ENCODE peak calls at places on chromosomes 3 and 15, in ten cellular contexts. J is CD4-positive, CD25-positive, alpha-beta regulatory T cell; Y is adrenal gland; K is Peyer's patch; B is dorsolateral prefrontal cortex; O is lower lobe of right lung; M is CD8-positive, alpha-beta T cell; L is uterus; T is right lobe of liver; Z is body of pancreas. U is an unnamed sample. For H3K27me3, the result is how much of the 10 kb centered on the place peaks cover.

GRCh38 chr15:63238796-63239195 is 38.6 kb upstream of the APH1B start:
- DNase-seq in T (no peak), Y (no peak), Z (no peak), L (no peak), B (no peak), M (no peak), O (no peak), J (no peak), K (no peak), U (no peak)

GRCh38 chr3:161221881-161222600 is 930 bp downstream of the NMD3 start:
- DNase-seq in Z (peak), J (no peak), L (no peak), T (no peak), M (no peak), Y (peak), K (no peak), B (no peak), O (peak), U (peak)

GRCh38 chr3:40237892-40238571 is 71.5 kb upstream of the EIF1B start:
- DNase-seq in L (no peak), K (no peak), Z (no peak), M (no peak), O (no peak), T (no peak), Y (no peak), J (no peak), B (peak), U (peak)

GRCh38 chr3:9649791-9650521 is 651 bp downstream of the MTMR14 start:
- DNase-seq in M (no peak), Y (no peak), Z (no peak), L (no peak), O (no peak), T (no peak), B (no peak), J (no peak), K (no peak), U (no peak)

GRCh38 chr3:65945480-65945879 is 93.2 kb downstream of the MAGI1 start:
- DNase-seq in M (no peak), J (no peak), Z (no peak), Y (no peak), L (no peak), K (no peak), O (no peak), B (no peak), T (no peak), U (no peak)

GRCh38 chr15:42353061-42353460 is 6.2 kb upstream of the CAPN3 start:
- DNase-seq in Y (no peak), L (no peak), T (no peak), B (no peak), J (no peak), K (no peak), M (no peak), Z (no peak), O (no peak), U (no peak)

GRCh38 chr15:99421172-99421656 is 144.6 kb upstream of the MEF2A start:
- DNase-seq in K (no peak), T (no peak), O (no peak), J (no peak), M (peak), Z (peak), L (no peak), B (no peak), Y (peak), U (peak)

GRCh38 chr3:150995510-150995909 is 23.0 kb upstream of the CLRN1 start:
- DNase-seq in Y (no peak), K (no peak), B (no peak), M (no peak), T (no peak), Z (no peak), L (no peak), O (no peak), J (no peak), U (no peak)

GRCh38 chr15:37125143-37125542 is 24.8 kb upstream of the MEIS2 start:
- DNase-seq in B (no peak), J (no peak), M (no peak), Z (no peak), L (no peak), Y (no peak), T (no peak), K (no peak), O (no peak), U (no peak)

DNA sequence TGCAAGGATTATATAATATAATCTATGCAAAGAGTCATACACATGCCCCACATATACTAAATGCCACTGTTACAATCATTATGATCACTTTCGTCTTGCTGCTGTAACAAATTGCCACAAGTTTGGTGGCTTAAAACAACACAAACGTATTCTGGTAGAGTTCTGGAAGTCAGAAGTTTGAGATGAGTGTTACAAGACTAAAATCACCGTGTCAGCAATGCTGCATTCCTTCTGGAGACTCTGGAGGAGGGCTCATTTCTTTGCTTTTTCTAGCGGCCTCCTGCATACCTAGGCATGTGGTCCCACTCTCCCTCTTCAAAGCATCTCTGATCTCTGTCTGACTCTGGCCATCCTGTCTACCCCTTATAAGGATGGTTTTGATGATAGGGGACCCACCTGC is 1.4 kb upstream of the CCDC174 start:
- DNase-seq in L (no peak), T (no peak), J (no peak), K (no peak), O (no peak), M (no peak), Y (no peak), Z (no peak), B (no peak), U (no peak)
- H3K4me3 ChIP-seq in L (no peak), T (no peak), J (peak), K (no peak), O (no peak), M (peak), Y (no peak), Z (no peak), B (peak), U (peak)

GRCh38 chr3:51355891-51356578 is 29.1 kb upstream of the MANF start:
- DNase-seq in J (no peak), O (no peak), T (no peak), Z (no peak), K (no peak), B (no peak), Y (peak), M (no peak), L (no peak), U (no peak)
- H3K27ac ChIP-seq in J (no peak), O (no peak), T (no peak), Z (no peak), K (no peak), B (no peak), Y (no peak), M (no peak), L (no peak), U (no peak)

DNA sequence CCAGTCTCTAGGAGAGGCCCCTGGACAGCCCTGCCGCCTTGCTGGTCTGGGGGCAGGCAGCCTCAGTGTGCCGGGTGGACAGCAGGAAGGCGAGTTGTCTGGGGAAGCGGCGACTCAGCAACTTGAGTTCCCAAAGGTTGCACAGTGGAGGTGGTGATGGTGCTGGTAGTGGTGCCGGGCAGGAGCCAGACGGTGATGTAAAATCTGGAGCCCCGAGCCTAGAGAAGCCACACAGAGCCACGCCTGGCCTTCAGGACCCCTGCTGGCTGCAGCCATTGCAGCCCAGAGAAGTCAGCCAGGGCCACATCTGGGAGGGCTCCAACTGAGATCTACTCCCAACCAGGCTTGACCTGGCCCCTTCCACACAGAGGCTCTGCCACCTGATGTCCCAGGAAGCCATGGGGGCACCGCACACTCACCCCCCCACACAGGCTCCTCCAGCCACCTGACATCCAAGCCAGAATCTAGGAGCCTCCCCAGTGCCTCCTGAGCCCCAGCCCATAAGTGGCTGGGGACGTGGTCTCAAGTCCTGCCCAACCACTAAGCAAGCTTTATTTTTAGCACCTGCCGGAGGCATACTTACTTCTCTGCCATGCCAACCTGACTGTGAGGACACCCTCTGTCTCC is 8.8 kb downstream of the C3orf22 start:
- DNase-seq in J (no peak), L (peak), B (no peak), T (peak), Y (peak), O (peak), K (peak), Z (no peak), M (no peak), U (no peak)
- H3K27me3 ChIP-seq in J (under half), L (under half), B (under half), T (under half), Y (under half), O (under half), K (under half), Z (under half), M (under half), U (under half)

GRCh38 chr3:160006282-160007163 is 17.9 kb downstream of the IL12A start:
- DNase-seq in Y (peak), O (no peak), K (no peak), B (peak), M (no peak), T (peak), J (no peak), Z (peak), L (peak), U (peak)

GRCh38 chr3:160012108-160012507 is 23.5 kb downstream of the IL12A start:
- DNase-seq in M (no peak), K (no peak), L (no peak), Y (no peak), B (no peak), Z (no peak), O (no peak), J (no peak), T (no peak), U (no peak)

GRCh38 chr3:160010578-160010977 is 21.9 kb downstream of the IL12A start:
- DNase-seq in T (no peak), M (no peak), O (no peak), Z (no peak), B (no peak), J (no peak), Y (no peak), L (no peak), K (no peak), U (no peak)

GRCh38 chr3:160009525-160009924 is 20.9 kb downstream of the IL12A start:
- DNase-seq in O (no peak), B (no peak), M (no peak), Y (no peak), J (no peak), L (no peak), K (no peak), Z (no peak), T (no peak), U (no peak)

GRCh38 chr3:160008979-160009378 is 20.3 kb downstream of the IL12A start:
- DNase-seq in L (no peak), K (no peak), Y (no peak), O (no peak), Z (no peak), J (no peak), M (no peak), T (no peak), B (no peak), U (no peak)
- H3K4me3 ChIP-seq in L (no peak), K (no peak), Y (no peak), O (no peak), Z (no peak), J (no peak), M (no peak), T (no peak), B (no peak), U (no peak)

DNA sequence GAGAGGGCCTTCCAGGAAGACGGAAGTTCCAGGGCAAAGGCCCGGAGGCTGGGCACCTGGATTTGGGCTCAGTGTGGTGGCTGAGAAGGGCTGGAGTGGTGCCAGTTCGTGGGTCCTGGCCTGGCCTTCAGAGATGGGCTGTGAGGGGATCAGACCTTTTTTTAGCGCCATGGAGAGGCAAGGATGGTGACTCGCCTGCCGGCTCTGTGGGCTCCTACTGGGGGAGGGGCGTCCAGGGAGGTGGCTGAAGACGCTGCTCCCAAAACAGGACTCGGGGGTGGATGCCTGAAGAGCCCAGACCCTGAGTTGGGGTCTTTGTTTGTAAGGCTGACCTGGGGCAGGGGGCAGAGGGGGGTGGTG is 69.4 kb downstream of the EFCAB12 start:
- DNase-seq in Z (no peak), L (no peak), M (no peak), O (no peak), K (no peak), T (no peak), B (no peak), J (no peak), Y (no peak), U (no peak)
- H3K27ac ChIP-seq in Z (no peak), L (no peak), M (no peak), O (no peak), K (no peak), T (no peak), B (no peak), J (no peak), Y (no peak), U (no peak)

GRCh38 chr15:80405970-80406369 is 1.8 kb downstream of the ARNT2 start:
- DNase-seq in Y (no peak), Z (no peak), J (no peak), M (no peak), B (no peak), O (no peak), T (no peak), K (no peak), L (no peak), U (no peak)

GRCh38 chr15:80404719-80405553 is 754 bp downstream of the ARNT2 start:
- DNase-seq in Y (peak), K (no peak), M (no peak), J (no peak), L (peak), Z (peak), B (peak), O (no peak), T (no peak), U (peak)

GRCh38 chr15:80404057-80404718 is at the start of gene ARNT2:
- DNase-seq in Y (no peak), Z (peak), J (no peak), M (no peak), L (peak), T (no peak), B (peak), K (no peak), O (peak), U (no peak)

GRCh38 chr15:80403712-80404056 is 498 bp upstream of the ARNT2 start:
- DNase-seq in T (no peak), O (peak), B (peak), K (no peak), Z (peak), Y (no peak), M (no peak), J (no peak), L (peak), U (no peak)

DNA sequence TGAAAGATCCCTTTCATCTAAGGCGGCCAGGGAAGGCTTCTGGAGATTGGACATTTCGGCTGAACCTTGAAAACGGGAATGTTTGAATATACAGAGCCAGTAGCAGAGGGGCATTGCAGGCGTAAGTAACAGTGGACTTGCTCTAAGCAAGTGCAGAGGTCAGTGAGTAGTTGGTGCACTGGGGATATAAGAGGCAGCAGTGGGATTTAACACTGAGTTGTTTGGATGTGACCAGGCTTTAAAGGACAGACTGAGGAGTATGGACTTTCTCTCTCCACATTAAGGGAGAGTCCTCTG is 1.3 kb downstream of the ARNT2 start:
- DNase-seq in M (no peak), T (no peak), O (no peak), J (no peak), Z (no peak), L (no peak), Y (no peak), K (no peak), B (no peak), U (no peak)
- H3K27me3 ChIP-seq in M (under half), T (under half), O (under half), J (under half), Z (under half), L (under half), Y (under half), K (under half), B (under half), U (under half)